ENCODE peak calls at places on chromosome 13, in seven cellular contexts. L is BJ, A is brain microvascular endothelial cell, S is endodermal cell, K is AG04450, O is IMR-90, C is body of pancreas. I is an unnamed sample.

GRCh38 chr13:42548731-42549554 is 25.0 kb upstream of the TNFSF11 start:
- DNase-seq in O (no peak), A (peak), S (no peak), K (no peak), C (no peak), L (no peak), I (no peak)

GRCh38 chr13:27117947-27118346 is 53.7 kb downstream of the USP12 start:
- DNase-seq in S (no peak), C (no peak), K (no peak), A (no peak), L (no peak), O (no peak), I (no peak)

GRCh38 chr13:30805603-30806011 is 70.3 kb downstream of the ALOX5AP start:
- DNase-seq in S (no peak), C (peak), K (no peak), L (no peak), O (peak), A (no peak), I (no peak)

GRCh38 chr13:110593430-110594130 is 21.8 kb upstream of the NAXD start:
- DNase-seq in A (peak), K (no peak), S (peak), L (no peak), C (peak), O (peak), I (no peak)

GRCh38 chr13:113796211-113796875 is 37.3 kb downstream of the TMEM255B start:
- DNase-seq in S (no peak), A (no peak), K (no peak), C (no peak), L (no peak), O (no peak), I (no peak)

GRCh38 chr13:53490732-53491131 is 462.1 kb downstream of the OLFM4 start:
- DNase-seq in K (no peak), O (no peak), L (no peak), C (no peak), S (no peak), A (no peak), I (no peak)

GRCh38 chr13:111853146-111853545 is 213.8 kb upstream of the SOX1 start:
- DNase-seq in A (no peak), K (no peak), C (no peak), O (no peak), S (peak), L (no peak), I (no peak)

GRCh38 chr13:89748716-89749115 is 1598.8 kb upstream of the MIR17HG start:
- DNase-seq in O (no peak), K (no peak), L (no peak), A (no peak), C (no peak), S (no peak), I (peak)

GRCh38 chr13:104105418-104106355 is 1039.5 kb upstream of the SLC10A2 start:
- DNase-seq in S (no peak), A (no peak), K (no peak), L (peak), O (no peak), C (peak), I (no peak)

GRCh38 chr13:49098771-49099512 is 121.2 kb upstream of the MLNR start:
- DNase-seq in O (no peak), A (no peak), S (no peak), K (no peak), L (no peak), C (no peak), I (peak)

GRCh38 chr13:100520936-100521765 is 67.4 kb downstream of the GGACT start:
- DNase-seq in O (no peak), S (peak), K (no peak), A (no peak), L (no peak), C (no peak), I (no peak)

GRCh38 chr13:99970761-99971575 is 599 bp downstream of the ZIC5 start:
- DNase-seq in C (no peak), S (peak), O (no peak), A (no peak), K (no peak), L (no peak), I (no peak)

GRCh38 chr13:49933511-49933910 is 2.6 kb downstream of the SPRYD7 start:
- DNase-seq in L (no peak), A (no peak), C (no peak), K (no peak), O (no peak), S (no peak), I (no peak)

GRCh38 chr13:113915012-113915763 is 51.3 kb upstream of the GAS6 start:
- DNase-seq in O (no peak), K (no peak), L (no peak), C (no peak), A (no peak), S (peak), I (no peak)

GRCh38 chr13:88857256-88857655 is 1186.1 kb downstream of the SLITRK5 start:
- DNase-seq in O (no peak), A (no peak), L (no peak), K (no peak), C (no peak), S (no peak), I (no peak)

GRCh38 chr13:22114630-22115311 is 443.9 kb downstream of the FGF9 start:
- DNase-seq in A (no peak), O (peak), C (no peak), L (peak), S (no peak), K (no peak), I (no peak)

GRCh38 chr13:79995334-79995733 is 345.6 kb downstream of the SPRY2 start:
- DNase-seq in S (no peak), K (no peak), L (peak), C (no peak), A (peak), O (peak), I (peak)

GRCh38 chr13:27349458-27349857 is 75.0 kb upstream of the GTF3A start:
- DNase-seq in S (no peak), L (no peak), C (no peak), A (peak), O (peak), K (peak), I (no peak)

GRCh38 chr13:82800391-82800790 is 1081.9 kb downstream of the SLITRK1 start:
- DNase-seq in C (no peak), L (peak), A (no peak), S (no peak), O (no peak), K (no peak), I (peak)

GRCh38 chr13:20054586-20054985 is 96.1 kb downstream of the ZMYM2 start:
- DNase-seq in O (no peak), C (no peak), S (no peak), L (no peak), K (no peak), A (no peak), I (no peak)

GRCh38 chr13:43516401-43516826 is 270.4 kb downstream of the ENOX1 start:
- DNase-seq in L (peak), A (no peak), K (peak), S (no peak), O (peak), C (no peak), I (no peak)

DNA sequence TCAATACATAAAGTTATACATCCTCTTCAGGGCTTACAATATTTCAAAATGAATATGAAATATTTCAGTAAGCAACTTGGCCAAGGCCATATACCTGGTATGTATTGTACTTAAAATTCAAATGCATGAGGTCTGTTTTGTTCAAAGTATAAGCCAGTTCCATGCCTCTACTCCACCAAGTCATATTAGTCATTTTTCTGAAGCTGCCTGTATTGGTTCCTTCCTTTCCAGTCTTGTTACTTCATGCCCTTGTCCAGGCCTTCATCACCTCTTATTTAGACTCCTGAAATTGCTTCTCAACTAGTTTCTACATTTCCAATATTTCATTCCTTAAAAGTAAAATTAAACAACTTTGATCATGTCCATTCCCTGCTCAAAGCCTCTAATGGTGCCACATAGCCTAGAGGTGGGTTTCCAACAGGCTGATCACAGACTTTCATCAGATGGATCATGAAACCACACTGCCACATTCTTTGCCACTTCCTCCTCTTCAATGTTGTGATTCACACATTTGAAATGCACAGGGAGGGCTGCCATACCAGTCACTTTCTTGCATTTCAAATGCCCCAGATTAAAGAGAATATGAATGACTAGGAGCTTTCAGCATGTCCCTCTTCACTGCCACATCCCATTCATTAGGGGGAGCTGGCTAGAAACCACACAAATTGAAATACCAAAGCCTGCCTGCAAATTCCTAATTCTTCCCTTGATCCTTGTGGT is 424.1 kb upstream of the DACH1 start:
- DNase-seq in A (peak), K (no peak), C (no peak), O (no peak), S (peak), L (peak), I (peak)
- TF ChIP-seq CTCF in A (peak), K (no peak), C (no peak), O (no peak), S (no peak), L (peak), I (peak)

GRCh38 chr13:78601886-78602560 is 1.3 kb downstream of the POU4F1 start:
- DNase-seq in L (no peak), A (no peak), C (no peak), S (no peak), K (no peak), O (no peak), I (no peak)
- H3K4me3 ChIP-seq in L (no peak), A (no peak), C (no peak), S (peak), K (no peak), O (no peak), I (no peak)

GRCh38 chr13:40072663-40073120 is 417.2 kb downstream of the COG6 start:
- DNase-seq in L (no peak), S (no peak), A (no peak), K (no peak), O (no peak), C (no peak), I (no peak)

GRCh38 chr13:40064723-40065122 is 409.3 kb downstream of the COG6 start:
- DNase-seq in L (peak), C (no peak), S (no peak), A (peak), K (no peak), O (peak), I (peak)

GRCh38 chr13:40074338-40074737 is 418.9 kb downstream of the COG6 start:
- DNase-seq in O (no peak), C (no peak), L (no peak), A (no peak), K (no peak), S (peak), I (no peak)

GRCh38 chr13:40070357-40070756 is 414.9 kb downstream of the COG6 start:
- DNase-seq in C (no peak), L (no peak), O (no peak), A (no peak), K (no peak), S (no peak), I (no peak)

DNA sequence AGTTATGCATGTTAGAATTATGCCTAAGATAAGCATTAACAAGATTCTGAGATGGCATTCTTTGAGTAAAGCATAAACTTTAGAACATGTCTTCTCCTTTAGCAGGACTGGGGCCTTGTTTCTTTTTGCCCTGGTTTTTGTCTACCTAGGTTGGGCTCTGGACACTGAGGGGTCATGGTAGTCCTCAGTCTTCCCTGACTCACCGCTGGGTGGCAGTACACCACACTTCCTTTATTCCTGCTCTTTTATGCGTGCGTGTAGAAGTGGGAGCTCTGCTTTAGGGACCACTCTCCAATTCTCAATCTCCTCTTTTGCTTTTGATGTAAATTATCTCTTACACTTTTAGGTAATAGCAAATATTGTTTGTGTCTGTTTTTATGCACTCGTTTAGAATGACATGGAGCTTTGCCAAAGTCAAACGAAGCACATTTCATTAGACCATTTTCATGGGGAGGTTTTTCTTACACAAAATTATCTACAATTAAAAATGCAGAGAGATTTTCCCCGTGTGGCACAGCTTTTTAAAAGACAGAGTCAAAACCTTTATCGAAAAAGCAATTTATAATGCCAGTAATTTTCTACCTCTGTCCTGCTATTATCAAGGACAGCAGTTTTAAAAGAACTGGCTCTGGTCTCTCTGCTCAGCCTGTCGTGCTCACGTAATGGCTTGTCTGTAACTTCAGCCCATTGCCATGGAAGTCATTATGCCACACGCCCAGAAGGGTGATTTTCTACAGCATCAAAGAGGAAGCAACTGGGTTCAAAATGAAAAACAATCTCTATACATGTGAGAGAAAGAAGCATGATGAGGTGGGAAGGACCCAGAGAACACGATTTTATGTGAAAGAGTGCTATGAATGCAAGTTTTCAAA is 413.9 kb downstream of the COG6 start:
- DNase-seq in L (no peak), S (peak), O (peak), K (peak), A (peak), C (peak), I (no peak)
- TF ChIP-seq CTCF in L (peak), S (peak), O (peak), K (peak), A (peak), C (peak), I (peak)

DNA sequence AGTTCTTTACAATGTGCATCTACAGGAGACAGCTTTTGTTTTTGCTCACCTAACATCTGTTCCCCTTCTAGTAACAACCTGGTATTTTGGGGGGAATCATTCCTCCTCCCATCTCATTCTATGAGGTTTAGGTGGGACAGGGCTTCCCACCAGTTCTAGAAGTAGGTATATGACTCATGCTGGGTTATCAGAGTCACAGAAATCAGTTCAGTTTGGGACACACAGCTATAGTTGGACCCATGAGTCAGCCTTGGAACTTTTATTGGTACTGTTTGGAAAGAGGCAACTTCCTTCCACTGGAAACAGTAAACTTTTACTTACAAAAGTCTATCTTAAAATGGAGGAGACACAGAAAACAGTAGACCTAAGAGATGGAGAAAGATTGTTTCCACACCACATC is 185.5 kb downstream of the DNAJC3 start:
- DNase-seq in C (no peak), K (no peak), L (no peak), A (no peak), O (peak), S (no peak), I (no peak)
- H3K4me3 ChIP-seq in C (no peak), K (no peak), L (no peak), A (no peak), O (no peak), S (no peak), I (no peak)

GRCh38 chr13:31824705-31825512 is 85.6 kb downstream of the RXFP2 start:
- DNase-seq in A (peak), O (peak), C (no peak), K (no peak), L (no peak), S (peak), I (no peak)
- TF ChIP-seq CTCF in A (peak), O (peak), C (no peak), K (peak), L (peak), S (peak), I (no peak)

GRCh38 chr13:24652346-24652745 is 27.9 kb upstream of the ATP12A start:
- DNase-seq in O (no peak), L (no peak), K (no peak), A (no peak), C (no peak), S (no peak), I (no peak)
- H3K4me3 ChIP-seq in O (no peak), L (no peak), K (no peak), A (no peak), C (no peak), S (no peak), I (no peak)